ENCODE peak calls at places on chromosomes 4 and X, in four cellular contexts. M is NCI-H460, X is HT-29, V is mesendoderm. U is an unnamed sample.

GRCh38 chrX:47278684-47279083 is 45.9 kb downstream of the USP11 start:
- DNase-seq in M (no peak), V (no peak), X (no peak), U (no peak)

GRCh38 chr4:153084939-153085630 is 119.2 kb upstream of the TRIM2 start:
- DNase-seq in M (peak; percentile 48), V (peak; percentile 80), X (peak; percentile 85), U (peak; percentile 67)

GRCh38 chr4:89298160-89298559 is 9.4 kb downstream of the GPRIN3 start:
- DNase-seq in V (no peak), M (no peak), X (no peak), U (no peak)

GRCh38 chr4:541271-541670 is 34.8 kb downstream of the TMEM271 start:
- DNase-seq in M (no peak), X (no peak), V (no peak), U (no peak)

GRCh38 chr4:151174784-151175183 is 75.4 kb downstream of the RPS3A start:
- DNase-seq in V (peak; percentile 56), X (no peak), M (no peak), U (no peak)

GRCh38 chrX:42096262-42096939 is 173.0 kb upstream of the CASK start:
- DNase-seq in M (no peak), V (no peak), X (peak; percentile 48), U (no peak)

GRCh38 chr4:22473268-22473667 is 42.6 kb downstream of the ADGRA3 start:
- DNase-seq in M (no peak), X (no peak), V (peak; percentile 55), U (no peak)

GRCh38 chr4:140094701-140095420 is 59.1 kb downstream of the MAML3 start:
- DNase-seq in M (peak; percentile 84), X (peak; percentile 58), V (peak; percentile 92), U (no peak)

GRCh38 chr4:152166567-152166966 is 369.3 kb downstream of the FBXW7 start:
- DNase-seq in X (no peak), M (peak; percentile 7), V (peak; percentile 69), U (no peak)

GRCh38 chr4:66048861-66049260 is 378.6 kb upstream of the EPHA5 start:
- DNase-seq in X (no peak), M (no peak), V (no peak), U (no peak)

U was measured in activated T-helper 1 cell treated with Interleukin-2 at 50 U/mL for 16 hours.